ENCODE peak calls at places on chromosomes 13 and 19, in four cellular contexts. J is LoVo; K is activated CD4-positive, alpha-beta T cell treated with anti-CD3 and anti-CD28 coated beads for 48 hours; A is cardiac muscle cell. L is an unnamed sample.

GRCh38 chr19:35299523-35300339 is 7.8 kb downstream of the MAG start:
- DNase-seq in J (no peak), K (peak; percentile 40), A (no peak), L (no peak)

GRCh38 chr13:110471833-110472162 is 89.7 kb downstream of the RAB20 start:
- DNase-seq in J (no peak), K (peak; percentile 52), A (peak; percentile 18), L (no peak)

GRCh38 chr19:49512970-49513745 is 697 bp downstream of the FCGRT start:
- DNase-seq in J (no peak), K (peak; percentile 40), A (no peak), L (no peak)

GRCh38 chr19:719081-719512 is 10.4 kb downstream of the PALM start:
- DNase-seq in J (no peak), K (no peak), A (peak; percentile 66), L (no peak)

GRCh38 chr19:13132471-13133166 is 14.6 kb downstream of the NACC1 start:
- DNase-seq in J (no peak), K (peak; percentile 82), A (peak; percentile 60), L (no peak)

GRCh38 chr19:39906283-39906682 is 28.2 kb downstream of the FCGBP start:
- DNase-seq in J (no peak), K (no peak), A (no peak), L (no peak)

GRCh38 chr13:35690546-35690945 is 214.1 kb upstream of the MAB21L1 start:
- DNase-seq in J (no peak), K (no peak), A (peak; percentile 44), L (peak; percentile 78)

GRCh38 chr13:103104340-103104739 is 38.1 kb upstream of the SLC10A2 start:
- DNase-seq in J (no peak), K (no peak), A (no peak), L (no peak)

GRCh38 chr13:43686557-43686956 is 100.2 kb downstream of the ENOX1 start:
- DNase-seq in J (no peak), K (no peak), A (peak; percentile 71), L (peak; percentile 81)

GRCh38 chr19:3580156-3580955 is 4.9 kb upstream of the GIPC3 start:
- DNase-seq in J (no peak), K (no peak), A (peak; percentile 91), L (peak; percentile 20)

GRCh38 chr19:16452321-16452720 is 19.4 kb downstream of the EPS15L1 start:
- DNase-seq in J (no peak), K (no peak), A (no peak), L (no peak)

L was measured in epithelial cell of esophagus.